ENCODE peak calls at places on chromosomes 2 and 18, in ten cellular contexts. One of them, this sample, is unnamed.

GRCh38 chr2:85957256-85957655 is 68.5 kb upstream of the ST3GAL5 start:
- DNase-seq in ELF-1: no peak
- DNase-seq in effector memory CD4-positive, alpha-beta T cell: no peak
- DNase-seq in LoVo: no peak
- DNase-seq in RWPE1: no peak
- DNase-seq in activated naive CD8-positive, alpha-beta T cell treated with anti-CD3 and anti-CD28 coated beads, Interleukin-2, amount 50 U/mL, for 24 hours: no peak
- DNase-seq in glomerular endothelial cell: no peak
- DNase-seq in H9: no peak
- DNase-seq in heart right ventricle: no peak
- DNase-seq in fibroblast of the conjunctiva: no peak
- DNase-seq in this sample: no peak

GRCh38 chr18:22639626-22640025 is 221.9 kb upstream of the CTAGE1 start:
- DNase-seq in ELF-1: no peak
- DNase-seq in effector memory CD4-positive, alpha-beta T cell: no peak
- DNase-seq in LoVo: no peak
- DNase-seq in RWPE1: no peak
- DNase-seq in activated naive CD8-positive, alpha-beta T cell treated with anti-CD3 and anti-CD28 coated beads, Interleukin-2, amount 50 U/mL, for 24 hours: no peak
- DNase-seq in glomerular endothelial cell: no peak
- DNase-seq in H9: no peak
- DNase-seq in heart right ventricle: no peak
- DNase-seq in fibroblast of the conjunctiva: no peak
- DNase-seq in this sample: no peak

GRCh38 chr2:9212010-9212638 is 5.5 kb downstream of the ASAP2 start:
- DNase-seq in ELF-1: no peak
- DNase-seq in effector memory CD4-positive, alpha-beta T cell: no peak
- DNase-seq in LoVo: peak
- DNase-seq in RWPE1: no peak
- DNase-seq in activated naive CD8-positive, alpha-beta T cell treated with anti-CD3 and anti-CD28 coated beads, Interleukin-2, amount 50 U/mL, for 24 hours: no peak
- DNase-seq in glomerular endothelial cell: no peak
- DNase-seq in H9: no peak
- DNase-seq in heart right ventricle: no peak
- DNase-seq in fibroblast of the conjunctiva: no peak
- DNase-seq in this sample: no peak

GRCh38 chr2:3762771-3763447 is 59.5 kb downstream of the DCDC2C start:
- DNase-seq in ELF-1: no peak
- DNase-seq in effector memory CD4-positive, alpha-beta T cell: no peak
- DNase-seq in LoVo: no peak
- DNase-seq in RWPE1: no peak
- DNase-seq in activated naive CD8-positive, alpha-beta T cell treated with anti-CD3 and anti-CD28 coated beads, Interleukin-2, amount 50 U/mL, for 24 hours: no peak
- DNase-seq in glomerular endothelial cell: no peak
- DNase-seq in H9: no peak
- DNase-seq in heart right ventricle: no peak
- DNase-seq in fibroblast of the conjunctiva: no peak
- DNase-seq in this sample: no peak

GRCh38 chr2:29519996-29520395 is 401.4 kb downstream of the ALK start:
- DNase-seq in ELF-1: no peak
- DNase-seq in effector memory CD4-positive, alpha-beta T cell: no peak
- DNase-seq in LoVo: no peak
- DNase-seq in RWPE1: no peak
- DNase-seq in activated naive CD8-positive, alpha-beta T cell treated with anti-CD3 and anti-CD28 coated beads, Interleukin-2, amount 50 U/mL, for 24 hours: no peak
- DNase-seq in glomerular endothelial cell: no peak
- DNase-seq in H9: no peak
- DNase-seq in heart right ventricle: no peak
- DNase-seq in fibroblast of the conjunctiva: no peak
- DNase-seq in this sample: no peak

GRCh38 chr18:79567481-79568147 is 112.0 kb upstream of the CTDP1 start:
- DNase-seq in ELF-1: peak
- DNase-seq in effector memory CD4-positive, alpha-beta T cell: no peak
- DNase-seq in LoVo: no peak
- DNase-seq in RWPE1: peak
- DNase-seq in activated naive CD8-positive, alpha-beta T cell treated with anti-CD3 and anti-CD28 coated beads, Interleukin-2, amount 50 U/mL, for 24 hours: no peak
- DNase-seq in glomerular endothelial cell: peak
- DNase-seq in H9: peak
- DNase-seq in heart right ventricle: peak
- DNase-seq in fibroblast of the conjunctiva: peak
- DNase-seq in this sample: no peak

GRCh38 chr2:197821550-197822218 is 17.3 kb downstream of the PLCL1 start:
- DNase-seq in ELF-1: no peak
- DNase-seq in effector memory CD4-positive, alpha-beta T cell: no peak
- DNase-seq in LoVo: no peak
- DNase-seq in RWPE1: no peak
- DNase-seq in activated naive CD8-positive, alpha-beta T cell treated with anti-CD3 and anti-CD28 coated beads, Interleukin-2, amount 50 U/mL, for 24 hours: no peak
- DNase-seq in glomerular endothelial cell: no peak
- DNase-seq in H9: no peak
- DNase-seq in heart right ventricle: no peak
- DNase-seq in fibroblast of the conjunctiva: no peak
- DNase-seq in this sample: no peak

GRCh38 chr18:6281874-6282273 is 132.8 kb downstream of the L3MBTL4 start:
- DNase-seq in ELF-1: no peak
- DNase-seq in effector memory CD4-positive, alpha-beta T cell: no peak
- DNase-seq in LoVo: no peak
- DNase-seq in RWPE1: no peak
- DNase-seq in activated naive CD8-positive, alpha-beta T cell treated with anti-CD3 and anti-CD28 coated beads, Interleukin-2, amount 50 U/mL, for 24 hours: no peak
- DNase-seq in glomerular endothelial cell: no peak
- DNase-seq in H9: no peak
- DNase-seq in heart right ventricle: no peak
- DNase-seq in fibroblast of the conjunctiva: no peak
- DNase-seq in this sample: no peak

GRCh38 chr18:50696436-50696835 is 123.4 kb downstream of the MRO start:
- DNase-seq in ELF-1: no peak
- DNase-seq in effector memory CD4-positive, alpha-beta T cell: no peak
- DNase-seq in LoVo: no peak
- DNase-seq in RWPE1: no peak
- DNase-seq in activated naive CD8-positive, alpha-beta T cell treated with anti-CD3 and anti-CD28 coated beads, Interleukin-2, amount 50 U/mL, for 24 hours: no peak
- DNase-seq in glomerular endothelial cell: no peak
- DNase-seq in H9: no peak
- DNase-seq in heart right ventricle: no peak
- DNase-seq in fibroblast of the conjunctiva: no peak
- DNase-seq in this sample: no peak

GRCh38 chr18:74994502-74995403 is 214.2 kb downstream of the PTGR3 start:
- DNase-seq in ELF-1: no peak
- DNase-seq in effector memory CD4-positive, alpha-beta T cell: no peak
- DNase-seq in LoVo: no peak
- DNase-seq in RWPE1: peak
- DNase-seq in activated naive CD8-positive, alpha-beta T cell treated with anti-CD3 and anti-CD28 coated beads, Interleukin-2, amount 50 U/mL, for 24 hours: peak
- DNase-seq in glomerular endothelial cell: no peak
- DNase-seq in H9: no peak
- DNase-seq in heart right ventricle: no peak
- DNase-seq in fibroblast of the conjunctiva: no peak
- DNase-seq in this sample: peak

GRCh38 chr2:204024503-204024902 is 87.9 kb downstream of the ICOS start:
- DNase-seq in ELF-1: peak
- DNase-seq in effector memory CD4-positive, alpha-beta T cell: no peak
- DNase-seq in LoVo: peak
- DNase-seq in RWPE1: peak
- DNase-seq in activated naive CD8-positive, alpha-beta T cell treated with anti-CD3 and anti-CD28 coated beads, Interleukin-2, amount 50 U/mL, for 24 hours: no peak
- DNase-seq in glomerular endothelial cell: peak
- DNase-seq in H9: no peak
- DNase-seq in heart right ventricle: no peak
- DNase-seq in fibroblast of the conjunctiva: peak
- DNase-seq in this sample: peak

This sample was measured in ACHN.